ENCODE peak calls at places on chromosomes 12 and 14, in seven cellular contexts. P, L, J, N, H, O and Y are unnamed samples.
A peak's percentile ranks its signal among the peaks of the same experiment; 100 is the strongest.

GRCh38 chr12:108641446-108642268 is 8.0 kb upstream of the SELPLG start:
- DNase-seq in H (no peak), L (no peak), O (no peak), N (no peak), J (no peak), P (no peak), Y (no peak)

GRCh38 chr12:55974308-55974724 is 438 bp downstream of the RAB5B start:
- DNase-seq in H (peak; percentile 45), L (peak; percentile 31), J (peak; percentile 79), P (peak; percentile 40), O (peak; percentile 60), N (peak; percentile 70), Y (peak; percentile 48)

GRCh38 chr12:90342081-90342480 is 612.9 kb downstream of the CCER1 start:
- DNase-seq in H (no peak), O (no peak), N (no peak), L (no peak), P (no peak), J (no peak), Y (no peak)

GRCh38 chr12:116346751-116347150 is 69.3 kb upstream of the MED13L start:
- DNase-seq in H (peak; percentile 94), J (no peak), P (peak; percentile 81), L (no peak), N (peak; percentile 81), O (peak; percentile 48), Y (no peak)

GRCh38 chr14:84090837-84091236 is 1439.1 kb upstream of the FLRT2 start:
- DNase-seq in L (no peak), J (no peak), H (no peak), O (no peak), N (no peak), P (no peak), Y (no peak)

GRCh38 chr12:94763461-94763860 is 113.1 kb upstream of the TMCC3 start:
- DNase-seq in O (no peak), H (no peak), N (no peak), L (no peak), J (no peak), P (no peak), Y (no peak)

GRCh38 chr14:37707716-37708115 is 112.3 kb downstream of the TTC6 start:
- DNase-seq in J (no peak), P (peak; percentile 72), L (no peak), N (peak; percentile 6), H (peak; percentile 48), O (no peak), Y (no peak)

GRCh38 chr12:10941916-10942607 is 3.0 kb upstream of the TAS2R14 start:
- DNase-seq in J (peak; percentile 34), O (no peak), L (peak; percentile 28), N (no peak), P (peak; percentile 77), H (no peak), Y (peak; percentile 37)

GRCh38 chr12:1579626-1580025 is 14.8 kb downstream of the FBXL14 start:
- DNase-seq in O (no peak), N (no peak), P (no peak), J (no peak), L (no peak), H (peak; percentile 78), Y (no peak)

GRCh38 chr12:12907552-12907951 is 16.2 kb downstream of the GPRC5A start:
- DNase-seq in J (no peak), L (no peak), P (no peak), N (no peak), O (no peak), H (no peak), Y (no peak)

GRCh38 chr12:109016978-109017377 is 3.9 kb downstream of the SVOP start:
- DNase-seq in O (no peak), N (no peak), P (no peak), L (no peak), J (no peak), H (no peak), Y (no peak)

GRCh38 chr12:30013051-30013450 is 229.3 kb upstream of the TMTC1 start:
- DNase-seq in O (no peak), P (no peak), J (peak; percentile 72), L (no peak), N (no peak), H (no peak), Y (no peak)

GRCh38 chr12:16600525-16600924 is 5.4 kb downstream of the LMO3 start:
- DNase-seq in N (no peak), H (no peak), L (no peak), P (no peak), J (no peak), O (no peak), Y (no peak)

GRCh38 chr14:30610719-30611388 is 11.3 kb upstream of the SCFD1 start:
- DNase-seq in O (peak; percentile 13), L (peak; percentile 75), P (peak; percentile 91), H (peak; percentile 81), J (peak; percentile 18), N (peak; percentile 70), Y (no peak)

GRCh38 chr14:76067536-76067935 is 82.0 kb downstream of the IFT43 start:
- DNase-seq in J (no peak), P (no peak), L (no peak), N (no peak), O (no peak), H (no peak), Y (no peak)

GRCh38 chr12:125239563-125239962 is 174.3 kb downstream of the AACS start:
- DNase-seq in H (no peak), O (no peak), N (no peak), P (no peak), J (no peak), L (no peak), Y (no peak)

GRCh38 chr12:40054554-40055226 is 51.2 kb downstream of the SLC2A13 start:
- DNase-seq in J (no peak), P (peak; percentile 61), H (peak; percentile 80), L (no peak), O (peak; percentile 21), N (peak; percentile 88), Y (no peak)

GRCh38 chr14:91361236-91361811 is 56.3 kb downstream of the CCDC88C start:
- DNase-seq in L (peak; percentile 61), H (peak; percentile 34), P (no peak), J (no peak), N (peak; percentile 81), O (no peak), Y (no peak)
- H3K4me2 ChIP-seq in L (peak overlapping the region; percentile 82), H (no peak overlapping the region), P (no peak overlapping the region), J (no peak overlapping the region), N (no peak overlapping the region), O (no peak overlapping the region), Y (no peak overlapping the region)

GRCh38 chr12:50086148-50086547 is 1.0 kb downstream of the SMARCD1 start:
- DNase-seq in O (no peak), P (peak; percentile 27), J (no peak), H (no peak), L (no peak), N (no peak), Y (peak; percentile 88)

GRCh38 chr12:50087995-50088394 is 2.9 kb downstream of the SMARCD1 start:
- DNase-seq in N (peak; percentile 54), L (peak; percentile 70), J (no peak), H (peak; percentile 85), P (peak; percentile 83), O (no peak), Y (no peak)

GRCh38 chr12:50085615-50085928 is 430 bp downstream of the SMARCD1 start:
- DNase-seq in J (no peak), H (no peak), L (no peak), P (peak; percentile 8), O (no peak), N (peak; percentile 29), Y (no peak)

GRCh38 chr12:50088577-50089335 is 3.6 kb downstream of the SMARCD1 start:
- DNase-seq in J (peak; percentile 83), O (peak; percentile 78), L (peak; percentile 68), H (peak; percentile 46), N (peak; percentile 68), P (peak; percentile 88), Y (peak; percentile 87)

GRCh38 chr12:50087159-50087558 is 2.0 kb downstream of the SMARCD1 start:
- DNase-seq in J (no peak), O (no peak), P (no peak), H (no peak), L (no peak), N (no peak), Y (no peak)
- H3K4me2 ChIP-seq in J (no peak overlapping the region), O (no peak overlapping the region), P (peak overlapping the region; percentile 65), H (no peak overlapping the region), L (peak overlapping the region; percentile 2), N (no peak overlapping the region), Y (no peak overlapping the region)

GRCh38 chr12:56998981-56999380 is 7.4 kb downstream of the ZBTB39 start:
- DNase-seq in N (no peak), O (no peak), J (no peak), P (no peak), L (no peak), H (no peak), Y (peak; percentile 84)
- H3K4me2 ChIP-seq in N (no peak overlapping the region), O (no peak overlapping the region), J (no peak overlapping the region), P (no peak overlapping the region), L (no peak overlapping the region), H (no peak overlapping the region), Y (peak overlapping the region; percentile 31)

DNA sequence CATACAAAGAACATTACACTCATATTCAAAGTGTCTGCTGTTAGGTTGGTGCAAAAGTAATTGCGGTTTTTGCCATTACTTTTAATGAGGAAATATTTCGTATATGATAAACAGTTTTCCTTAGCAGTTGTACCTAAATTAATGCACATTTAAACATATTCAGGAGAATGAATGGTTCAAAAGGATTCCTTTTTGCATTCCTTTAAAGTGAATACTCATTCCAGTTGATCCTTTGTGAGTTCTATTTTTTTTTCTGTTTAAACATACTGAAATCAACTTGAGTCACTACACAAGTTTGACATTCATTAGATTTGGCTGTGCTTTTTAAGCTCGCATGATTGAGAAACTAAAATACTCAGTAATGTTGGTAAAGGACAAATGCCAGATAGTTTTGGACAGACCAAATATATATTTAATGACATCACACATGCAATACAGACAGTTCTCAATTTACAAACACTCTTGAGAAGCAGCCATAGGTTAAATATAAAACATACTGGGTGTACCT is 13.8 kb upstream of the SLC38A2 start:
- DNase-seq in H (peak; percentile 98), P (peak; percentile 96), N (peak; percentile 88), O (no peak), L (peak; percentile 94), J (no peak), Y (no peak)
- H3K4me2 ChIP-seq in H (peak overlapping the region; percentile 78), P (peak overlapping the region; percentile 89), N (no peak overlapping the region), O (peak overlapping the region; percentile 97), L (peak overlapping the region; percentile 85), J (peak overlapping the region; percentile 90), Y (peak overlapping the region; percentile 92)